ENCODE peak calls at places on chromosomes 2 and 18, in nine cellular contexts. One of them, this sample, is unnamed.

GRCh38 chr2:73408198-73408597 is 22.6 kb downstream of the ALMS1 start:
- DNase-seq in K562: no peak
- DNase-seq in tibial nerve: no peak
- DNase-seq in stomach: no peak
- DNase-seq in sigmoid colon: no peak
- DNase-seq in SK-N-SH: no peak
- DNase-seq in suprapubic skin: no peak
- DNase-seq in ovary: no peak
- DNase-seq in H1: no peak
- DNase-seq in this sample: no peak

GRCh38 chr18:332721-333513 is 65.1 kb upstream of the THOC1 start:
- DNase-seq in ovary: no peak
- DNase-seq in suprapubic skin: no peak
- DNase-seq in H1: no peak
- DNase-seq in K562: no peak
- DNase-seq in sigmoid colon: peak; percentile 86
- DNase-seq in stomach: no peak
- DNase-seq in SK-N-SH: no peak
- DNase-seq in tibial nerve: peak; percentile 65
- DNase-seq in this sample: peak; percentile 15

GRCh38 chr2:189178007-189178406 is 1.6 kb downstream of the COL5A2 start:
- DNase-seq in ovary: no peak
- DNase-seq in tibial nerve: no peak
- DNase-seq in K562: no peak
- DNase-seq in stomach: no peak
- DNase-seq in SK-N-SH: no peak
- DNase-seq in H1: no peak
- DNase-seq in suprapubic skin: no peak
- DNase-seq in sigmoid colon: no peak
- DNase-seq in this sample: no peak

GRCh38 chr2:199019898-199020507 is 437.7 kb downstream of the SATB2 start:
- DNase-seq in ovary: no peak
- DNase-seq in stomach: no peak
- DNase-seq in K562: peak; percentile 8
- DNase-seq in suprapubic skin: no peak
- DNase-seq in SK-N-SH: peak; percentile 3
- DNase-seq in sigmoid colon: no peak
- DNase-seq in tibial nerve: no peak
- DNase-seq in H1: no peak
- DNase-seq in this sample: no peak

GRCh38 chr18:35042389-35043066 is 1.3 kb downstream of the MAPRE2 start:
- DNase-seq in tibial nerve: no peak
- DNase-seq in suprapubic skin: no peak
- DNase-seq in K562: peak; percentile 33
- DNase-seq in SK-N-SH: no peak
- DNase-seq in sigmoid colon: no peak
- DNase-seq in ovary: no peak
- DNase-seq in stomach: no peak
- DNase-seq in H1: no peak
- DNase-seq in this sample: no peak

GRCh38 chr2:13010283-13010682 is 293.5 kb downstream of the TRIB2 start:
- DNase-seq in tibial nerve: no peak
- DNase-seq in stomach: no peak
- DNase-seq in K562: no peak
- DNase-seq in suprapubic skin: no peak
- DNase-seq in ovary: no peak
- DNase-seq in SK-N-SH: no peak
- DNase-seq in H1: no peak
- DNase-seq in sigmoid colon: no peak
- DNase-seq in this sample: no peak

GRCh38 chr2:28068098-28068497 is 177.6 kb downstream of the BABAM2 start:
- DNase-seq in suprapubic skin: no peak
- DNase-seq in ovary: no peak
- DNase-seq in H1: no peak
- DNase-seq in sigmoid colon: no peak
- DNase-seq in stomach: no peak
- DNase-seq in K562: no peak
- DNase-seq in SK-N-SH: no peak
- DNase-seq in tibial nerve: no peak
- DNase-seq in this sample: no peak

GRCh38 chr2:213119061-213119809 is 32.2 kb downstream of the IKZF2 start:
- DNase-seq in ovary: no peak
- DNase-seq in sigmoid colon: no peak
- DNase-seq in suprapubic skin: no peak
- DNase-seq in tibial nerve: no peak
- DNase-seq in H1: no peak
- DNase-seq in SK-N-SH: no peak
- DNase-seq in stomach: no peak
- DNase-seq in K562: no peak
- DNase-seq in this sample: no peak

GRCh38 chr2:25347846-25348245 is 6.1 kb upstream of the DNMT3A start:
- DNase-seq in tibial nerve: no peak
- DNase-seq in suprapubic skin: no peak
- DNase-seq in stomach: no peak
- DNase-seq in ovary: no peak
- DNase-seq in sigmoid colon: no peak
- DNase-seq in K562: no peak
- DNase-seq in H1: no peak
- DNase-seq in SK-N-SH: no peak
- DNase-seq in this sample: no peak

GRCh38 chr2:25343187-25343825 is 1.6 kb upstream of the DNMT3A start:
- DNase-seq in ovary: no peak
- DNase-seq in H1: no peak
- DNase-seq in stomach: no peak
- DNase-seq in suprapubic skin: no peak
- DNase-seq in sigmoid colon: no peak
- DNase-seq in K562: no peak
- DNase-seq in SK-N-SH: peak; percentile 30
- DNase-seq in tibial nerve: no peak
- DNase-seq in this sample: no peak

GRCh38 chr2:25349397-25349796 is 7.7 kb upstream of the DNMT3A start:
- DNase-seq in SK-N-SH: no peak
- DNase-seq in sigmoid colon: no peak
- DNase-seq in tibial nerve: no peak
- DNase-seq in stomach: no peak
- DNase-seq in H1: no peak
- DNase-seq in K562: no peak
- DNase-seq in suprapubic skin: no peak
- DNase-seq in ovary: no peak
- DNase-seq in this sample: peak; percentile 34

GRCh38 chr2:25342372-25343186 is 854 bp upstream of the DNMT3A start:
- DNase-seq in suprapubic skin: peak; percentile 86
- DNase-seq in sigmoid colon: peak; percentile 92
- DNase-seq in H1: peak; percentile 77
- DNase-seq in SK-N-SH: peak; percentile 99
- DNase-seq in ovary: peak; percentile 82
- DNase-seq in K562: peak; percentile 88
- DNase-seq in stomach: peak; percentile 82
- DNase-seq in tibial nerve: peak; percentile 37
- DNase-seq in this sample: peak; percentile 87

DNA sequence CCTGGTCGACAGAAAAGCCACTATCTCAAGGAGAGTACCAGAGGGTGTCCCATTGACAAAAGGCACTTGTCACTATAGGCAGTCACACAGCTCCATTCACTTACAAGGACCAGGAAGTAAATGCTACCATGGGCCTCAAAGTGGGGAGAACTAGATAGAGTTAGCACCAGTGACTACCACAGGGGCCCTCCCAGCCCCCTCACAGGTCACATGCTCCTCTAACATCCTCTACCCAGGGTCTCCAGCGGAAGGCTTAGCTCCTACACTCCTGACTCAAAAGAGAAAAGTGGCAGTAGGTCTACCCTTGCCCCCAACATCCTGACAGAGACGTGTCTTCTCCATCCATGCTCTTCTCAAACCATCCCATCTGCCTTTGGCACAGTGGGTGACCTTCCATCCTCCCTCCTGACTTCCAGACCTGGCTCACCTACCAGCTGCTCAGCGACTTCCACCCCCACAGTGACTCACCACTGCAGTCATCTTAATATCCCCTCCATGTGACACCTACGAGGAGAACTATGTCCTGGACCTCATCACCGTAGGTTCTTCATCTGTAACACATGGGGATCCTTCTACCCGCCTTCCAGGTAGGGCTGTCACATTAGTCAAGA is 5.6 kb upstream of the DNMT3A start:
- DNase-seq in stomach: no peak
- DNase-seq in suprapubic skin: no peak
- DNase-seq in tibial nerve: no peak
- DNase-seq in K562: no peak
- DNase-seq in H1: no peak
- DNase-seq in sigmoid colon: no peak
- DNase-seq in SK-N-SH: no peak
- DNase-seq in ovary: no peak
- DNase-seq in this sample: no peak
- TF ChIP-seq EP300 in stomach: no peak
- TF ChIP-seq EP300 in suprapubic skin: no peak
- TF ChIP-seq EP300 in tibial nerve: no peak
- TF ChIP-seq EP300 in K562: no peak
- TF ChIP-seq EP300 in H1: no peak
- TF ChIP-seq EP300 in sigmoid colon: no peak
- TF ChIP-seq EP300 in SK-N-SH: no peak
- TF ChIP-seq EP300 in ovary: no peak
- TF ChIP-seq EP300 in this sample: no peak

GRCh38 chr18:77984833-77985232 is 735.2 kb downstream of the GALR1 start:
- DNase-seq in suprapubic skin: no peak
- DNase-seq in H1: no peak
- DNase-seq in K562: no peak
- DNase-seq in SK-N-SH: no peak
- DNase-seq in stomach: no peak
- DNase-seq in sigmoid colon: no peak
- DNase-seq in ovary: no peak
- DNase-seq in tibial nerve: no peak
- DNase-seq in this sample: no peak

GRCh38 chr18:77983270-77983669 is 733.6 kb downstream of the GALR1 start:
- DNase-seq in H1: no peak
- DNase-seq in tibial nerve: no peak
- DNase-seq in SK-N-SH: no peak
- DNase-seq in stomach: no peak
- DNase-seq in K562: no peak
- DNase-seq in sigmoid colon: no peak
- DNase-seq in ovary: no peak
- DNase-seq in suprapubic skin: no peak
- DNase-seq in this sample: no peak

GRCh38 chr18:77985486-77985885 is 735.8 kb downstream of the GALR1 start:
- DNase-seq in H1: no peak
- DNase-seq in sigmoid colon: no peak
- DNase-seq in K562: no peak
- DNase-seq in tibial nerve: no peak
- DNase-seq in suprapubic skin: no peak
- DNase-seq in stomach: no peak
- DNase-seq in ovary: no peak
- DNase-seq in SK-N-SH: no peak
- DNase-seq in this sample: no peak

GRCh38 chr18:77981874-77982273 is 732.2 kb downstream of the GALR1 start:
- DNase-seq in ovary: no peak
- DNase-seq in stomach: no peak
- DNase-seq in tibial nerve: no peak
- DNase-seq in K562: no peak
- DNase-seq in suprapubic skin: no peak
- DNase-seq in SK-N-SH: no peak
- DNase-seq in H1: no peak
- DNase-seq in sigmoid colon: no peak
- DNase-seq in this sample: no peak

DNA sequence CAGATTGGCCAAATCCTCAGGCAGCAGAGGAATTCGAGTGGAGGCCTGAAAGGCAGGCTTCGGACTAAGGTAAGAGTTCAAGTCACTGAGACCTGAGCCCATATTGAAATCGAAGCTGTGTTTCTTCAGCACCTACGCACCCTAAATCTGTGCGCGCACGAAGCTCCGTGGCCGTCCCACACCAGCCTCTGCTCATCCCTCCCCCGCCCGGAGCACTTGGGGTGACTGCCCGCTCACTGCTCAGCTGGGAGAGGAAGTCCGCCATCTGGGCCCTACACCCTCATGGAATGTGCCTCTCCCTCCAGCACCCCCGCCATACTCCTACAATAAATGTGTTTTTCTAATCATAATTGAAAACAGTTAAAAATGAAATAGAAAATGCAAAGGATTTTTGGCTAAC is 734.5 kb downstream of the GALR1 start:
- DNase-seq in sigmoid colon: no peak
- DNase-seq in ovary: no peak
- DNase-seq in H1: no peak
- DNase-seq in K562: no peak
- DNase-seq in suprapubic skin: no peak
- DNase-seq in stomach: no peak
- DNase-seq in SK-N-SH: no peak
- DNase-seq in tibial nerve: no peak
- DNase-seq in this sample: no peak
- H3K27me3 ChIP-seq in sigmoid colon: no peaks in the 10 kb centered on the region
- H3K27me3 ChIP-seq in ovary: no peaks in the 10 kb centered on the region
- H3K27me3 ChIP-seq in H1: no peaks in the 10 kb centered on the region
- H3K27me3 ChIP-seq in K562: no peaks in the 10 kb centered on the region
- H3K27me3 ChIP-seq in suprapubic skin: no peaks in the 10 kb centered on the region
- H3K27me3 ChIP-seq in stomach: no peaks in the 10 kb centered on the region
- H3K27me3 ChIP-seq in SK-N-SH: no peaks in the 10 kb centered on the region
- H3K27me3 ChIP-seq in tibial nerve: no peaks in the 10 kb centered on the region
- H3K27me3 ChIP-seq in this sample: no peaks in the 10 kb centered on the region

GRCh38 chr2:46876741-46877384 is 38.7 kb downstream of the MCFD2 start:
- DNase-seq in suprapubic skin: peak; percentile 60
- DNase-seq in ovary: no peak
- DNase-seq in sigmoid colon: no peak
- DNase-seq in SK-N-SH: peak; percentile 73
- DNase-seq in H1: no peak
- DNase-seq in K562: peak; percentile 58
- DNase-seq in stomach: peak; percentile 37
- DNase-seq in tibial nerve: no peak
- DNase-seq in this sample: peak; percentile 32
- H3K4me1 ChIP-seq in suprapubic skin: peaks cover 25% of the 10 kb centered on the region
- H3K4me1 ChIP-seq in ovary: peaks cover 27% of the 10 kb centered on the region
- H3K4me1 ChIP-seq in sigmoid colon: peaks cover 55% of the 10 kb centered on the region
- H3K4me1 ChIP-seq in SK-N-SH: peaks cover 35% of the 10 kb centered on the region
- H3K4me1 ChIP-seq in H1: peaks cover 2% of the 10 kb centered on the region
- H3K4me1 ChIP-seq in K562: peaks cover 11% of the 10 kb centered on the region
- H3K4me1 ChIP-seq in stomach: peaks cover 44% of the 10 kb centered on the region
- H3K4me1 ChIP-seq in tibial nerve: peaks cover 49% of the 10 kb centered on the region
- H3K4me1 ChIP-seq in this sample: peaks cover 39% of the 10 kb centered on the region

GRCh38 chr2:121362776-121363175 is 77.8 kb upstream of the TFCP2L1 start:
- DNase-seq in stomach: no peak
- DNase-seq in tibial nerve: no peak
- DNase-seq in H1: no peak
- DNase-seq in SK-N-SH: peak; percentile 28
- DNase-seq in sigmoid colon: no peak
- DNase-seq in suprapubic skin: no peak
- DNase-seq in ovary: no peak
- DNase-seq in K562: no peak
- DNase-seq in this sample: no peak

GRCh38 chr2:121366040-121366439 is 81.0 kb upstream of the TFCP2L1 start:
- DNase-seq in suprapubic skin: no peak
- DNase-seq in ovary: no peak
- DNase-seq in K562: no peak
- DNase-seq in H1: no peak
- DNase-seq in stomach: no peak
- DNase-seq in SK-N-SH: no peak
- DNase-seq in tibial nerve: no peak
- DNase-seq in sigmoid colon: no peak
- DNase-seq in this sample: no peak

GRCh38 chr2:121363632-121364420 is 78.8 kb upstream of the TFCP2L1 start:
- DNase-seq in sigmoid colon: no peak
- DNase-seq in tibial nerve: no peak
- DNase-seq in stomach: no peak
- DNase-seq in SK-N-SH: no peak
- DNase-seq in H1: no peak
- DNase-seq in ovary: no peak
- DNase-seq in suprapubic skin: no peak
- DNase-seq in K562: no peak
- DNase-seq in this sample: peak; percentile 46

GRCh38 chr2:121367246-121367900 is 82.4 kb upstream of the TFCP2L1 start:
- DNase-seq in sigmoid colon: no peak
- DNase-seq in H1: no peak
- DNase-seq in suprapubic skin: no peak
- DNase-seq in stomach: no peak
- DNase-seq in SK-N-SH: no peak
- DNase-seq in tibial nerve: no peak
- DNase-seq in ovary: no peak
- DNase-seq in K562: no peak
- DNase-seq in this sample: no peak

DNA sequence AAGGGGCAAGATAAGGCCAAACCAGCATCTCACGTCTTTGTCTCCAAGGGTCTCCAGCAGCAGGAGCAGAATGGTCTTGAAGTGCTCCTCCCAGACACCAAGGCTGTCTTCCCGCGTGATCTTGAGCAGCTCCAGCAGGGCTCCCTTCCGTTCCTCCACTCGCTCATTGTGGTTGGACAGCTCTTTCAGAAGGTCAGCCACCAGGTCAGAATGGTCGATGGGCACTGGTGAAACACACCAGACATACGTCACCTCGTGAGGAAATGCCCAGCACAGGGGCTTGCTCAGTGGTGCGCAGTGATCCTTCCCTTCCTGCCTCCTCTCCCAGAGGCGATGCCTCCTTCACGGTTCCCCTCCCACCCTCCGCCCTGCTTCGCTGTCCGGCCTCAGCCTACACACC is 80.1 kb upstream of the TFCP2L1 start:
- DNase-seq in K562: no peak
- DNase-seq in H1: no peak
- DNase-seq in suprapubic skin: no peak
- DNase-seq in SK-N-SH: no peak
- DNase-seq in ovary: no peak
- DNase-seq in stomach: no peak
- DNase-seq in tibial nerve: no peak
- DNase-seq in sigmoid colon: no peak
- DNase-seq in this sample: no peak
- TF ChIP-seq EP300 in K562: no peak
- TF ChIP-seq EP300 in H1: no peak
- TF ChIP-seq EP300 in suprapubic skin: no peak
- TF ChIP-seq EP300 in SK-N-SH: no peak
- TF ChIP-seq EP300 in ovary: no peak
- TF ChIP-seq EP300 in stomach: no peak
- TF ChIP-seq EP300 in tibial nerve: no peak
- TF ChIP-seq EP300 in sigmoid colon: no peak
- TF ChIP-seq EP300 in this sample: no peak

This sample was measured in transverse colon.